ENCODE peak calls at places on chromosome 7, in nine cellular contexts. X is central memory CD8-positive, alpha-beta T cell; K is T-cell; W is kidney epithelial cell; E is stimulated activated CD8-positive, alpha-beta memory T cell treated with anti-CD3 and anti-CD28 coated beads, Interleukin-4, amount 100 ng/mL, for 4 hours; O is kidney; J is hippocampal formation; C is activated CD8-positive, alpha-beta memory T cell treated with anti-CD3 and anti-CD28 coated beads, Interleukin-2, amount 10 ng/mL, durations not matched to agents 7 days and 5 days; Q is fibroblast of lung. L is an unnamed sample.
A peak's percentile ranks its signal among the peaks of the same experiment; 100 is the strongest.

GRCh38 chr7:53111061-53111460 is 75.6 kb downstream of the POM121L12 start:
- DNase-seq in X (no peak), K (no peak), W (no peak), E (no peak), O (no peak), J (no peak), C (no peak), Q (peak; percentile 86), L (no peak)

GRCh38 chr7:121313793-121314676 is 14.8 kb upstream of the WNT16 start:
- DNase-seq in X (no peak), K (no peak), W (peak; percentile 32), E (no peak), O (no peak), J (no peak), C (no peak), Q (peak; percentile 41), L (no peak)

GRCh38 chr7:1989049-1989860 is 243.5 kb downstream of the MAD1L1 start:
- DNase-seq in X (no peak), K (no peak), W (no peak), E (no peak), O (peak; percentile 66), J (no peak), C (no peak), Q (no peak), L (no peak)

GRCh38 chr7:121286742-121287699 is 41.8 kb upstream of the WNT16 start:
- DNase-seq in X (no peak), K (no peak), W (peak; percentile 44), E (no peak), O (no peak), J (no peak), C (no peak), Q (peak; percentile 76), L (no peak)

GRCh38 chr7:122014697-122015096 is 129.4 kb downstream of the AASS start:
- DNase-seq in X (no peak), K (no peak), W (no peak), E (no peak), O (no peak), J (no peak), C (no peak), Q (no peak), L (no peak)

GRCh38 chr7:82131224-82131623 is 312.4 kb downstream of the CACNA2D1 start:
- DNase-seq in X (no peak), K (no peak), W (no peak), E (no peak), O (no peak), J (no peak), C (no peak), Q (peak; percentile 5), L (no peak)

GRCh38 chr7:121875203-121875602 is 2.2 kb downstream of the PTPRZ1 start:
- DNase-seq in X (no peak), K (no peak), W (no peak), E (no peak), O (no peak), J (no peak), C (no peak), Q (no peak), L (no peak)

GRCh38 chr7:54728411-54728810 is 30.6 kb downstream of the SEC61G start:
- DNase-seq in X (no peak), K (no peak), W (no peak), E (no peak), O (no peak), J (no peak), C (no peak), Q (no peak), L (no peak)

GRCh38 chr7:78543976-78544375 is 745.4 kb downstream of the PHTF2 start:
- DNase-seq in X (no peak), K (no peak), W (no peak), E (no peak), O (no peak), J (no peak), C (no peak), Q (no peak), L (no peak)

GRCh38 chr7:28729685-28730084 is 228.4 kb downstream of the TRIL start:
- DNase-seq in X (no peak), K (no peak), W (no peak), E (no peak), O (no peak), J (no peak), C (no peak), Q (peak; percentile 59), L (no peak)

GRCh38 chr7:128941323-128941890 is 3.7 kb downstream of the IRF5 start:
- DNase-seq in X (no peak), K (no peak), W (no peak), E (no peak), O (no peak), J (no peak), C (no peak), Q (no peak), L (no peak)

GRCh38 chr7:136925049-136925448 is 56.6 kb downstream of the CHRM2 start:
- DNase-seq in X (no peak), K (no peak), W (no peak), E (no peak), O (no peak), J (no peak), C (no peak), Q (peak; percentile 75), L (no peak)

GRCh38 chr7:70681111-70681846 is 450.7 kb upstream of the GALNT17 start:
- DNase-seq in X (no peak), K (no peak), W (no peak), E (no peak), O (no peak), J (no peak), C (no peak), Q (no peak), L (no peak)

GRCh38 chr7:44768663-44769361 is 20.2 kb downstream of the ZMIZ2 start:
- DNase-seq in X (no peak), K (no peak), W (no peak), E (no peak), O (no peak), J (peak; percentile 49), C (no peak), Q (no peak), L (no peak)

GRCh38 chr7:104536956-104537355 is 208.6 kb downstream of the LHFPL3 start:
- DNase-seq in X (no peak), K (no peak), W (no peak), E (no peak), O (no peak), J (no peak), C (no peak), Q (no peak), L (no peak)

GRCh38 chr7:97064972-97065587 is 40.4 kb upstream of the DLX5 start:
- DNase-seq in X (no peak), K (no peak), W (peak; percentile 9), E (peak; percentile 4), O (no peak), J (no peak), C (no peak), Q (peak; percentile 30), L (no peak)

GRCh38 chr7:139231513-139232376 is 708 bp downstream of the UBN2 start:
- DNase-seq in X (no peak), K (peak; percentile 7), W (no peak), E (no peak), O (peak; percentile 81), J (peak; percentile 39), C (peak; percentile 51), Q (peak; percentile 34), L (peak; percentile 41)